ENCODE peak calls at places on chromosome 5, in seven cellular contexts. F, Y, X, B, S, H and M are unnamed samples.

GRCh38 chr5:61417851-61418250 is 85.8 kb downstream of the ZSWIM6 start:
- DNase-seq in Y (no peak), X (no peak), F (no peak), S (no peak), B (no peak), H (no peak), M (no peak)

GRCh38 chr5:1152156-1152555 is 40.3 kb upstream of the SLC12A7 start:
- DNase-seq in H (no peak), X (no peak), B (no peak), F (no peak), S (no peak), Y (no peak), M (no peak)

GRCh38 chr5:177369050-177369912 is 11.6 kb downstream of the RGS14 start:
- DNase-seq in H (peak), X (peak), B (no peak), F (no peak), S (no peak), Y (no peak), M (no peak)

GRCh38 chr5:119301210-119301609 is 54.6 kb upstream of the TNFAIP8 start:
- DNase-seq in Y (no peak), S (no peak), F (no peak), X (no peak), B (no peak), H (no peak), M (no peak)

GRCh38 chr5:178356459-178356872 is 123.9 kb upstream of the PHYKPL start:
- DNase-seq in X (no peak), F (no peak), H (no peak), B (no peak), Y (no peak), S (no peak), M (no peak)

GRCh38 chr5:95446009-95446408 is 54.8 kb downstream of the FAM81B start:
- DNase-seq in F (no peak), S (no peak), H (no peak), X (no peak), B (no peak), Y (no peak), M (no peak)

GRCh38 chr5:19175776-19176570 is 812.0 kb downstream of the CDH18 start:
- DNase-seq in B (no peak), H (no peak), X (no peak), S (no peak), Y (no peak), F (no peak), M (no peak)

GRCh38 chr5:68845121-68845520 is 248.7 kb upstream of the SLC30A5 start:
- DNase-seq in X (no peak), S (no peak), H (no peak), Y (no peak), F (no peak), B (no peak), M (no peak)

GRCh38 chr5:160213537-160213936 is 15.8 kb upstream of the FABP6 start:
- DNase-seq in S (no peak), F (no peak), H (no peak), X (peak), Y (no peak), B (no peak), M (no peak)

GRCh38 chr5:159133041-159133741 is 33.5 kb upstream of the EBF1 start:
- DNase-seq in X (no peak), Y (no peak), H (no peak), S (no peak), B (no peak), F (no peak), M (no peak)